ENCODE peak calls at places on chromosome 7, in ten cellular contexts. One of them, this sample, is unnamed.

GRCh38 chr7:14995774-14996173 is 93.2 kb upstream of the DGKB start:
- DNase-seq in lower leg skin: no peak
- DNase-seq in heart right ventricle: no peak
- DNase-seq in upper lobe of right lung: no peak
- DNase-seq in fibroblast of pulmonary artery: peak
- DNase-seq in brain microvascular endothelial cell: peak
- DNase-seq in GM20000: no peak
- DNase-seq in mesothelial cell of epicardium: no peak
- DNase-seq in heart left ventricle: no peak
- DNase-seq in neural progenitor cell: no peak
- DNase-seq in this sample: no peak

GRCh38 chr7:136071106-136071505 is 93.9 kb upstream of the MTPN start:
- DNase-seq in fibroblast of pulmonary artery: no peak
- DNase-seq in neural progenitor cell: no peak
- DNase-seq in GM20000: no peak
- DNase-seq in heart right ventricle: no peak
- DNase-seq in brain microvascular endothelial cell: peak
- DNase-seq in heart left ventricle: no peak
- DNase-seq in lower leg skin: no peak
- DNase-seq in upper lobe of right lung: no peak
- DNase-seq in mesothelial cell of epicardium: no peak
- DNase-seq in this sample: no peak

GRCh38 chr7:36871863-36872262 is 147.6 kb upstream of the AOAH start:
- DNase-seq in heart right ventricle: no peak
- DNase-seq in neural progenitor cell: no peak
- DNase-seq in lower leg skin: no peak
- DNase-seq in fibroblast of pulmonary artery: no peak
- DNase-seq in GM20000: no peak
- DNase-seq in brain microvascular endothelial cell: no peak
- DNase-seq in heart left ventricle: no peak
- DNase-seq in mesothelial cell of epicardium: no peak
- DNase-seq in upper lobe of right lung: no peak
- DNase-seq in this sample: no peak

GRCh38 chr7:5667391-5667790 is 114.1 kb downstream of the RNF216 start:
- DNase-seq in fibroblast of pulmonary artery: no peak
- DNase-seq in mesothelial cell of epicardium: no peak
- DNase-seq in GM20000: no peak
- DNase-seq in neural progenitor cell: no peak
- DNase-seq in brain microvascular endothelial cell: no peak
- DNase-seq in lower leg skin: no peak
- DNase-seq in heart right ventricle: no peak
- DNase-seq in upper lobe of right lung: no peak
- DNase-seq in heart left ventricle: no peak
- DNase-seq in this sample: peak

GRCh38 chr7:151019130-151019447 is 5.2 kb downstream of the ATG9B start:
- DNase-seq in lower leg skin: no peak
- DNase-seq in GM20000: no peak
- DNase-seq in upper lobe of right lung: no peak
- DNase-seq in neural progenitor cell: peak
- DNase-seq in fibroblast of pulmonary artery: no peak
- DNase-seq in heart right ventricle: no peak
- DNase-seq in brain microvascular endothelial cell: no peak
- DNase-seq in mesothelial cell of epicardium: no peak
- DNase-seq in heart left ventricle: no peak
- DNase-seq in this sample: no peak

GRCh38 chr7:117113871-117114270 is 160.6 kb downstream of the ST7 start:
- DNase-seq in heart right ventricle: no peak
- DNase-seq in neural progenitor cell: no peak
- DNase-seq in brain microvascular endothelial cell: no peak
- DNase-seq in lower leg skin: no peak
- DNase-seq in GM20000: no peak
- DNase-seq in mesothelial cell of epicardium: no peak
- DNase-seq in upper lobe of right lung: no peak
- DNase-seq in fibroblast of pulmonary artery: no peak
- DNase-seq in heart left ventricle: no peak
- DNase-seq in this sample: no peak

GRCh38 chr7:37385787-37386186 is 62.9 kb downstream of the ELMO1 start:
- DNase-seq in fibroblast of pulmonary artery: no peak
- DNase-seq in mesothelial cell of epicardium: no peak
- DNase-seq in GM20000: no peak
- DNase-seq in lower leg skin: no peak
- DNase-seq in brain microvascular endothelial cell: no peak
- DNase-seq in heart left ventricle: peak
- DNase-seq in neural progenitor cell: no peak
- DNase-seq in heart right ventricle: no peak
- DNase-seq in upper lobe of right lung: peak
- DNase-seq in this sample: no peak

GRCh38 chr7:110317699-110318265 is 773.1 kb upstream of the LRRN3 start:
- DNase-seq in mesothelial cell of epicardium: no peak
- DNase-seq in upper lobe of right lung: no peak
- DNase-seq in fibroblast of pulmonary artery: peak
- DNase-seq in heart right ventricle: no peak
- DNase-seq in GM20000: no peak
- DNase-seq in neural progenitor cell: peak
- DNase-seq in brain microvascular endothelial cell: peak
- DNase-seq in heart left ventricle: no peak
- DNase-seq in lower leg skin: no peak
- DNase-seq in this sample: no peak

GRCh38 chr7:74443591-74444365 is 9.9 kb upstream of the GTF2IRD1 start:
- DNase-seq in lower leg skin: no peak
- DNase-seq in heart left ventricle: no peak
- DNase-seq in upper lobe of right lung: no peak
- DNase-seq in mesothelial cell of epicardium: no peak
- DNase-seq in neural progenitor cell: peak
- DNase-seq in brain microvascular endothelial cell: no peak
- DNase-seq in heart right ventricle: no peak
- DNase-seq in GM20000: no peak
- DNase-seq in fibroblast of pulmonary artery: no peak
- DNase-seq in this sample: no peak

GRCh38 chr7:25777969-25778767 is 373.8 kb upstream of the NFE2L3 start:
- DNase-seq in brain microvascular endothelial cell: no peak
- DNase-seq in upper lobe of right lung: no peak
- DNase-seq in mesothelial cell of epicardium: no peak
- DNase-seq in heart right ventricle: no peak
- DNase-seq in GM20000: no peak
- DNase-seq in heart left ventricle: no peak
- DNase-seq in lower leg skin: no peak
- DNase-seq in fibroblast of pulmonary artery: no peak
- DNase-seq in neural progenitor cell: no peak
- DNase-seq in this sample: no peak

GRCh38 chr7:137443616-137444015 is 100.1 kb upstream of the PTN start:
- DNase-seq in heart right ventricle: no peak
- DNase-seq in GM20000: no peak
- DNase-seq in heart left ventricle: no peak
- DNase-seq in mesothelial cell of epicardium: no peak
- DNase-seq in neural progenitor cell: no peak
- DNase-seq in fibroblast of pulmonary artery: peak
- DNase-seq in brain microvascular endothelial cell: peak
- DNase-seq in upper lobe of right lung: no peak
- DNase-seq in lower leg skin: no peak
- DNase-seq in this sample: no peak

GRCh38 chr7:49635800-49636199 is 137.6 kb upstream of the VWC2 start:
- DNase-seq in upper lobe of right lung: no peak
- DNase-seq in heart right ventricle: no peak
- DNase-seq in brain microvascular endothelial cell: no peak
- DNase-seq in fibroblast of pulmonary artery: no peak
- DNase-seq in GM20000: no peak
- DNase-seq in lower leg skin: no peak
- DNase-seq in neural progenitor cell: no peak
- DNase-seq in mesothelial cell of epicardium: no peak
- DNase-seq in heart left ventricle: no peak
- DNase-seq in this sample: no peak

GRCh38 chr7:35463176-35463575 is 209.3 kb upstream of the TBX20 start:
- DNase-seq in lower leg skin: no peak
- DNase-seq in upper lobe of right lung: no peak
- DNase-seq in heart right ventricle: no peak
- DNase-seq in GM20000: no peak
- DNase-seq in heart left ventricle: no peak
- DNase-seq in brain microvascular endothelial cell: no peak
- DNase-seq in neural progenitor cell: no peak
- DNase-seq in mesothelial cell of epicardium: no peak
- DNase-seq in fibroblast of pulmonary artery: no peak
- DNase-seq in this sample: no peak

GRCh38 chr7:68038621-68039314 is 1042.1 kb downstream of the TYW1 start:
- DNase-seq in lower leg skin: no peak
- DNase-seq in mesothelial cell of epicardium: no peak
- DNase-seq in brain microvascular endothelial cell: peak
- DNase-seq in upper lobe of right lung: no peak
- DNase-seq in fibroblast of pulmonary artery: peak
- DNase-seq in GM20000: no peak
- DNase-seq in heart right ventricle: no peak
- DNase-seq in neural progenitor cell: no peak
- DNase-seq in heart left ventricle: no peak
- DNase-seq in this sample: no peak

GRCh38 chr7:36868727-36869411 is 144.6 kb upstream of the AOAH start:
- DNase-seq in fibroblast of pulmonary artery: no peak
- DNase-seq in upper lobe of right lung: no peak
- DNase-seq in lower leg skin: no peak
- DNase-seq in heart left ventricle: no peak
- DNase-seq in neural progenitor cell: no peak
- DNase-seq in GM20000: no peak
- DNase-seq in heart right ventricle: no peak
- DNase-seq in mesothelial cell of epicardium: no peak
- DNase-seq in brain microvascular endothelial cell: no peak
- DNase-seq in this sample: no peak

GRCh38 chr7:44964384-44964830 is 14.4 kb downstream of the MYO1G start:
- DNase-seq in lower leg skin: peak
- DNase-seq in fibroblast of pulmonary artery: no peak
- DNase-seq in upper lobe of right lung: no peak
- DNase-seq in heart right ventricle: no peak
- DNase-seq in brain microvascular endothelial cell: no peak
- DNase-seq in mesothelial cell of epicardium: no peak
- DNase-seq in neural progenitor cell: peak
- DNase-seq in GM20000: peak
- DNase-seq in heart left ventricle: no peak
- DNase-seq in this sample: no peak
- TF ChIP-seq CTCF in lower leg skin: no peak
- TF ChIP-seq CTCF in fibroblast of pulmonary artery: peak
- TF ChIP-seq CTCF in upper lobe of right lung: no peak
- TF ChIP-seq CTCF in heart right ventricle: peak
- TF ChIP-seq CTCF in brain microvascular endothelial cell: peak
- TF ChIP-seq CTCF in mesothelial cell of epicardium: no peak
- TF ChIP-seq CTCF in neural progenitor cell: peak
- TF ChIP-seq CTCF in GM20000: no peak
- TF ChIP-seq CTCF in heart left ventricle: no peak
- TF ChIP-seq CTCF in this sample: peak

DNA sequence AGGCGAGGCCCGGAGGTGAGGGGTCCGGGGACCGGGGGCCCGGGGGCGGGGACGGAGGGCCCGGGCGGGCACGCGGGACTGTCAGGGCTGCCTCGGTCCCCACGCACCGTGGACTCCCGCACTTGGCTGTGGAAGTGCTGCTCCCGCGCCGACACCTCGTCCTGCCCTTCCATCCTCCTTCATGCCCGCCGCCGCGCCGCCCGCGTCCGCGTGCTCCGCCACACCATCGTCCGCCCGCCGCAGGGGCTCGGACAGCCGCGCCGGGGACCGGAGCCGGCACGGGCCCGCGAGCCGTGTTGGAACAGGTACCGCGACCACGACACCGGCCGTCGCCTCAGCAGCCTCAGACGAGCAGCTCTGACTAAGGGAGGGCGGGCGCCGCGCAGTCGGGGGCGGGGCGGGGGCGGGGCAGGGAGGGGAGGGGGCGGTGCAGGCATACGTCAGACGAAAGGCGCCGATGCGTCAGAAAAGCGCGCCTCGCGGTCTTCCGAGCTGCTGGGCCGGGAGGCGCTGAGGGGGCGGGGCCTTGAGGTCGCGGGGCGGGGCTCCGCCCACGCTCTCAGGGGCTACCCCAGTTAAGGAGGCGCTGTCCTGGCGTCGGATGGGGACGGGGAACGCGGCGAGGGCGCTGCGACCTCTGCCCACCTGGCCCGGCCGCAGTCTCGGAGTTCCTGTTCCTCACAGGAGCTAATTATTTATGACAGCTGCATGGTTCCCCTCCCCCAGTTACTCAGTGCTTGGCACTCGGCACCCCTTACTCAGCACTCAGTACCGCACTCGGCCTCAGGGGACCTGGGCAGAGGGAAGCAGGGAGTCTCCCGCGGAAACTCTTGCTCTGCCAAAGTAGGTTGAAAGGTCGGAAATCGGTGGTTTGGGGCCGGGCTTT is at the start of gene LMBR1:
- DNase-seq in upper lobe of right lung: peak
- DNase-seq in neural progenitor cell: peak
- DNase-seq in lower leg skin: peak
- DNase-seq in GM20000: peak
- DNase-seq in brain microvascular endothelial cell: peak
- DNase-seq in mesothelial cell of epicardium: peak
- DNase-seq in heart right ventricle: peak
- DNase-seq in fibroblast of pulmonary artery: peak
- DNase-seq in heart left ventricle: peak
- DNase-seq in this sample: peak
- TF ChIP-seq CTCF in upper lobe of right lung: peak
- TF ChIP-seq CTCF in neural progenitor cell: peak
- TF ChIP-seq CTCF in lower leg skin: no peak
- TF ChIP-seq CTCF in GM20000: no peak
- TF ChIP-seq CTCF in brain microvascular endothelial cell: peak
- TF ChIP-seq CTCF in mesothelial cell of epicardium: peak
- TF ChIP-seq CTCF in heart right ventricle: peak
- TF ChIP-seq CTCF in fibroblast of pulmonary artery: peak
- TF ChIP-seq CTCF in heart left ventricle: peak
- TF ChIP-seq CTCF in this sample: peak

GRCh38 chr7:2661602-2662272 is 26.3 kb upstream of the AMZ1 start:
- DNase-seq in heart left ventricle: no peak
- DNase-seq in upper lobe of right lung: no peak
- DNase-seq in neural progenitor cell: no peak
- DNase-seq in fibroblast of pulmonary artery: no peak
- DNase-seq in lower leg skin: no peak
- DNase-seq in brain microvascular endothelial cell: no peak
- DNase-seq in heart right ventricle: no peak
- DNase-seq in GM20000: no peak
- DNase-seq in mesothelial cell of epicardium: no peak
- DNase-seq in this sample: peak
- TF ChIP-seq CTCF in heart left ventricle: no peak
- TF ChIP-seq CTCF in upper lobe of right lung: no peak
- TF ChIP-seq CTCF in neural progenitor cell: peak
- TF ChIP-seq CTCF in fibroblast of pulmonary artery: peak
- TF ChIP-seq CTCF in lower leg skin: no peak
- TF ChIP-seq CTCF in brain microvascular endothelial cell: peak
- TF ChIP-seq CTCF in heart right ventricle: no peak
- TF ChIP-seq CTCF in GM20000: no peak
- TF ChIP-seq CTCF in mesothelial cell of epicardium: no peak
- TF ChIP-seq CTCF in this sample: peak

DNA sequence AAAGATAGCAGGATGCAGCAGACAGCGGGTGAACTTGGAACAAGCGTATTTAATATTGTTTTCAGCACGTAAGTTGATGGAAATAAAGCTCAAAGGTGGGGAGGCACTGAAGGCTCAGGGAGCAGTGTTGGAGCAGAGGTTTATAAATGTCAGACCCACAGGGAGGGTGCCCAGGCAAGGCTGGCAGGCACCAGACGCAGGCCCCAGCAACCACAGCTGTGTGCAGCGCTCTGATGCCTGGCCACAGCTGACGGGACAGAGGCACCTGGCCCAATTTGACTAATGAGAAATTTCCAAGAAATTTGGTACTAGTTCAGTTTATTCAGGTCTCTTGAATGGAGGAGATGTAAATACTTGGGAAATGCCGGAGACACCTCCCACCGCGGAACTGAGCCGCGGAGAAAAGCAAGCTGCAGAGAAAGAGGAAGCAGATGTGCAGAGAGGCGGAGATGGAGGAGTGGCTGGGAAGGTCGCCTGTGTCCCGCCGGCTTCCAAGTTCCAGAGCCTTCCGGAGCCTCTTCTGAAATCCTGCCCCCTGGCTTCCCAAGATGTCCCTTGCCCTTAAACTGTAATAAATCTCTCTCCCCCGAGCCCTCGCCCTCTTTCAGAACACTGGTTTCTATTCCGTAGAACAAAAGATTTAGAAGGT is 38.3 kb upstream of the PLXNA4 start:
- DNase-seq in lower leg skin: peak
- DNase-seq in fibroblast of pulmonary artery: peak
- DNase-seq in mesothelial cell of epicardium: no peak
- DNase-seq in brain microvascular endothelial cell: no peak
- DNase-seq in heart right ventricle: peak
- DNase-seq in GM20000: peak
- DNase-seq in neural progenitor cell: peak
- DNase-seq in heart left ventricle: peak
- DNase-seq in upper lobe of right lung: peak
- DNase-seq in this sample: no peak
- TF ChIP-seq CTCF in lower leg skin: no peak
- TF ChIP-seq CTCF in fibroblast of pulmonary artery: peak
- TF ChIP-seq CTCF in mesothelial cell of epicardium: no peak
- TF ChIP-seq CTCF in brain microvascular endothelial cell: peak
- TF ChIP-seq CTCF in heart right ventricle: peak
- TF ChIP-seq CTCF in GM20000: no peak
- TF ChIP-seq CTCF in neural progenitor cell: peak
- TF ChIP-seq CTCF in heart left ventricle: no peak
- TF ChIP-seq CTCF in upper lobe of right lung: peak
- TF ChIP-seq CTCF in this sample: peak

This sample was measured in chondrocyte.